ENCODE peak calls at places on chromosomes 16 and 17, in five cellular contexts. M, J, Q, T and C are unnamed samples.

GRCh38 chr16:77211880-77212735 is 12.9 kb downstream of the SYCE1L start:
- DNase-seq in M (peak), J (no peak), Q (peak), T (peak), C (peak)

GRCh38 chr17:30524847-30525246 is 47.6 kb downstream of the GOSR1 start:
- DNase-seq in M (peak), J (peak), Q (no peak), T (no peak), C (no peak)

GRCh38 chr17:77734371-77735050 is 224.0 kb upstream of the TNRC6C start:
- DNase-seq in M (peak), J (peak), Q (no peak), T (peak), C (no peak)

GRCh38 chr17:59804910-59805381 is 87.8 kb downstream of the TUBD1 start:
- DNase-seq in M (no peak), J (no peak), Q (no peak), T (no peak), C (no peak)

GRCh38 chr16:66746682-66747081 is 4.7 kb downstream of the DYNC1LI2 start:
- DNase-seq in M (no peak), J (peak), Q (peak), T (no peak), C (no peak)

GRCh38 chr16:74825941-74826340 is 51.3 kb upstream of the FA2H start:
- DNase-seq in M (no peak), J (no peak), Q (no peak), T (no peak), C (no peak)

GRCh38 chr17:75645889-75646625 is 12.8 kb downstream of the SMIM5 start:
- DNase-seq in M (no peak), J (no peak), Q (peak), T (no peak), C (no peak)

GRCh38 chr16:11869657-11870228 is 18.4 kb upstream of the RSL1D1 start:
- DNase-seq in M (no peak), J (no peak), Q (no peak), T (no peak), C (no peak)

GRCh38 chr17:1975573-1975972 is 49.6 kb downstream of the RTN4RL1 start:
- DNase-seq in M (no peak), J (no peak), Q (no peak), T (no peak), C (no peak)

GRCh38 chr16:1330260-1330914 is 3.1 kb upstream of the BAIAP3 start:
- DNase-seq in M (no peak), J (no peak), Q (peak), T (peak), C (peak)

GRCh38 chr16:61948414-61948813 is 87.8 kb downstream of the CDH8 start:
- DNase-seq in M (no peak), J (no peak), Q (no peak), T (no peak), C (no peak)

DNA sequence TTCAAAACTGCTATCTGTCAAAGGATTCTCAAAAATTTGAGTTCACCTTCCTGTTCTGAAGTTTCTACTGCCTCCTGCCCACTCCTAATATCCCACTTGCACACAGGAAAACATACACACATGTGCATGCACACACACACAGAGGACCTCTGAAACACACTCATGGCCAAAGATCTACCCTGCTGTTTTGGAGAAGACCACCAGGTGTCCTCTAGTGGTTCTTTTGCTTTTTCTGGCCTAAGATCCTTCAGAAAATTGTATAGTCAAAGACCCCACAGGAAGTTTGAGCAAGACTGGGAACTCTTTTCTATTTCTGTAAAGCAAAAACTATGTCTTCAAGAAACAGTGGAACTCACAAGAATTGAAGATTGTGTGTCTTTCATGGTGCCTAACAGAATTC is 90.2 kb downstream of the CDH8 start:
- DNase-seq in M (no peak), J (no peak), Q (no peak), T (no peak), C (no peak)
- TF ChIP-seq CTCF in M (no peak), J (peak), Q (no peak), T (peak), C (peak)

DNA sequence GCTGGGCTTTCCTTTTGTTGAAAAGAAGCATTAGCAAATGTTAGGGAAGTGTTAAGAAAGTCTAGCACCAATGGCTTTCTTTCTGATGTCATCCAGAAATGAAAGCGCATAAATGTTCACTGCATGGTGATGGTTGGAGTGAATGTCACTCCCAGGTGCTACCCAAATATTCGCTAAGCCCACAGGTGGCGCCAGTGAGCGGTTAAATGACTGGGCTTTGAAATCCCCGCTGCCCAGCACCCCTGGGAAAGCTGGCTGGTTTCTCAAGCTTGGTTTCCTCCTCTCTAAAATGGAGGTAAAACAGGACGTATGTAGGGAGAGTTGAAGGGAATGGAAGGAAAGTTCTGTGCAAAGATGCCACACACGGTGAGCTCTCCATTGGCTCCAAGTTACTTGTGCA is 104.4 kb downstream of the IRX5 start:
- DNase-seq in M (no peak), J (no peak), Q (no peak), T (peak), C (peak)
- TF ChIP-seq CTCF in M (peak), J (peak), Q (peak), T (peak), C (peak)

GRCh38 chr16:12907670-12908233 is 6.4 kb downstream of the SHISA9 start:
- DNase-seq in M (no peak), J (no peak), Q (no peak), T (no peak), C (peak)
- TF ChIP-seq CTCF in M (no peak), J (peak), Q (no peak), T (peak), C (peak)

DNA sequence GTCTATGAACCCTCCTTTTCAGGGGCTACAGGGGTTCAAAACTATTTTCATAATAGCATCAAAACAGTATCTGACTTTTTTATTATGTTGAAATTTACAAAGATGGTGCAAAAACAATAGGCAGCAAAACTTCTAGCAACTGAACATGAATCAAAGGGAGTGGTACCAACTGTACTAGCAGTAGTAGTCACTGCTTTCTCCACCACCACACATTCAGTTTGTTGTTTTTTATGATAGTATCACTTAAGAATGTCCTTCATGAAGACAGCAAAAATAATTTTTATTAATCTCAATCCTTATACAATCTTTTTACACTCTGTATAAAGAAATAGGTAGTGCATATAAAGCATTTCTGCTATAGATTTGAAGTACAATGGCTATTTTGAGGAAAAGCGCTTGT is 47.6 kb downstream of the MED13 start:
- DNase-seq in M (peak), J (peak), Q (no peak), T (no peak), C (no peak)
- TF ChIP-seq CTCF in M (no peak), J (no peak), Q (no peak), T (no peak), C (no peak)

DNA sequence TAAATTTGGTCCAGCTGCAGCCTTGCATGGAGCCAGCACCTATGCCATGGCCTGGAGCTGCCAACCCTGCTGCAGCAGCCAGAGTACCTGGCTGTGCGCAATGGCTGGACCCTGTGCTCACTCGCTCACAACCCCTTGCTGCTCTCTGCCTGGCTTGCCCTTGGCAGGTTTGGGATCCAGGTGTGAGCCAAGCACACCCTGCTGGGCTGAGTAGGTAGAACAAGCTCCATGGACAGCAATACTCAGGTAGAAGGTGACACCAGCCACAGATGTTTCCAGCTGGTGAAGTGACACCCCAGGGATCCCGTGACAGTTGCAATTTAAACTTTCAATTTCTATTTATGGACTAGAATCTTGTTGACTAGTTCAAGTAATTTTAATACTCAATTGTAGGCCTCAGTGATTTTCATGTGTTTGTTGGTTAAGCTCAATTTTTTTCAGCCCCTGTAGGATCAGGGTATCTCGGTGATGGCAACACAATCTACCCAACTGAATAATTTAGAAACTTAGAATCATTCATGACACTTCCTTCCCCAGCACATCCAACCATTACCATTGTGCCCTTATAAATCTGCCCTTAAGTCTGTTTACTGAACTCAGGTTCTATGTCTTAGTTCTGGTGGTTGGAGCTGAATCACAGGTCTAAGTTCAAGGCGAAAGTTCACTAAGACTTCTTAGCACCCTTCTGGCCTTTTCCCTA is 480.0 kb downstream of the PMP22 start:
- DNase-seq in M (no peak), J (no peak), Q (peak), T (no peak), C (peak)
- TF ChIP-seq CTCF in M (no peak), J (no peak), Q (no peak), T (no peak), C (peak)

DNA sequence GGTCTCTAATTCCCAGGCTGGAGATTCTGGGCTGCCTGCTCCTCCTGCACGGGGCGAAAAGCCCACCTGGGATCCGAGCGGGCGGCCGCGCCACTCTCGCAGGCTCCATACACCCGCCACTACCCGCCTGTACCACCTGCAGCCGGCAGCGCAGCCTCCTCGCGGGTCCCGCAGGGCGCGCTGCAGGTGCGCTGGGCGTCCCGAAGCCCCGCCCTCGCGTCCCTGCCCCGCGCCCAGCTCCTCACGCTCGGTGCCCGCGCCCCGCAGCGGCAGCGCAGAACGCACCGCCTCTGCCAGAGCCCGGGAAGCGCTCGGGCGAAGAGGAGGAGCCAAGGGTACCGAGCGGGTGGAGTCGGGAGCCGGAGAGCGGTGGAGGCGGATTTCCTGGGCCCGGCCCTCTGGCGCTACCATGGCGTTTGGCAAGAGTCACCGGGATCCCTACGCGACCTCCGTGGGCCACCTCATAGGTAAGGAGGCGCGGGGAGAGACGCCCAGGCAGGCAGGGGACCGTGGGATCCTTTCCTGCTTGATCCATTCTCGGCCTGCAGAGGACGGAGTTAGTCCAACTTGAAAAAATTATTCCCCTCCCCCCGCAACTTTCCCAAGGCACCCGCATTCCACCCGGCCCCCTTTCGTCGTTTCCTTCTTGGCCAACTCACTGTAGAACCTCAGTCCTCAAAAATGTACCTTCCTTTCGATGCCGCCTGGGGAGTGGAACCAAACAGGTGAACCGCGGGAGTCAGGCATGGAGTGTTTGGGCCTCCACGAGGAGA is at the start of gene TOM1L1:
- DNase-seq in M (peak), J (peak), Q (peak), T (peak), C (no peak)
- TF ChIP-seq CTCF in M (no peak), J (no peak), Q (peak), T (no peak), C (no peak)

GRCh38 chr16:86986136-86986535 is 331.1 kb downstream of the C16orf95 start:
- DNase-seq in M (no peak), J (no peak), Q (no peak), T (peak), C (no peak)
- TF ChIP-seq CTCF in M (peak), J (no peak), Q (no peak), T (peak), C (no peak)